ENCODE peak calls at places on chromosomes 11 and 22, in seven cellular contexts. U, C, M, K, J, B and A are unnamed samples.

GRCh38 chr22:44147821-44148574 is 32.7 kb upstream of the PARVG start:
- DNase-seq in U (peak; percentile 24), C (no peak), M (no peak), K (no peak), J (no peak), B (no peak), A (peak; percentile 50)

GRCh38 chr11:72951815-72952340 is 137.7 kb downstream of the ATG16L2 start:
- DNase-seq in U (no peak), C (peak; percentile 54), M (no peak), K (no peak), J (no peak), B (no peak), A (no peak)

GRCh38 chr22:37167176-37167980 is 17.7 kb upstream of the IL2RB start:
- DNase-seq in U (no peak), C (no peak), M (no peak), K (no peak), J (no peak), B (no peak), A (no peak)

GRCh38 chr22:39481054-39481453 is 21.0 kb upstream of the MIEF1 start:
- DNase-seq in U (no peak), C (no peak), M (no peak), K (no peak), J (no peak), B (no peak), A (no peak)

GRCh38 chr11:47254381-47254780 is 3.4 kb upstream of the NR1H3 start:
- DNase-seq in U (no peak), C (no peak), M (no peak), K (no peak), J (no peak), B (no peak), A (peak; percentile 62)

GRCh38 chr22:37370306-37370979 is 56.8 kb downstream of the ELFN2 start:
- DNase-seq in U (no peak), C (peak; percentile 77), M (no peak), K (no peak), J (no peak), B (no peak), A (no peak)

GRCh38 chr11:87366766-87367405 is 329.2 kb downstream of the TMEM135 start:
- DNase-seq in U (no peak), C (no peak), M (no peak), K (no peak), J (no peak), B (no peak), A (no peak)

GRCh38 chr22:21753374-21754111 is 17.9 kb upstream of the YPEL1 start:
- DNase-seq in U (no peak), C (no peak), M (no peak), K (no peak), J (no peak), B (no peak), A (no peak)

GRCh38 chr11:35035894-35036408 is 103.0 kb upstream of the CD44 start:
- DNase-seq in U (peak; percentile 96), C (no peak), M (no peak), K (no peak), J (no peak), B (no peak), A (peak; percentile 94)

GRCh38 chr11:74371269-74372039 is 26.8 kb downstream of the PGM2L1 start:
- DNase-seq in U (peak; percentile 96), C (no peak), M (no peak), K (no peak), J (no peak), B (no peak), A (peak; percentile 79)

GRCh38 chr11:68685656-68686380 is 1.5 kb downstream of the GAL start:
- DNase-seq in U (no peak), C (no peak), M (no peak), K (no peak), J (no peak), B (no peak), A (no peak)

GRCh38 chr22:17217179-17217578 is 2.1 kb downstream of the ADA2 start:
- DNase-seq in U (no peak), C (no peak), M (no peak), K (no peak), J (no peak), B (no peak), A (no peak)

GRCh38 chr11:12950681-12951080 is 58.4 kb upstream of the RASSF10 start:
- DNase-seq in U (peak; percentile 14), C (no peak), M (no peak), K (no peak), J (peak; percentile 38), B (no peak), A (peak; percentile 8)

GRCh38 chr11:34242037-34242625 is 115.7 kb downstream of the ABTB2 start:
- DNase-seq in U (peak; percentile 37), C (peak; percentile 46), M (no peak), K (no peak), J (peak; percentile 27), B (no peak), A (no peak)

GRCh38 chr11:83349371-83349770 is 63.2 kb upstream of the CCDC90B start:
- DNase-seq in U (no peak), C (no peak), M (no peak), K (no peak), J (no peak), B (no peak), A (no peak)

GRCh38 chr11:65180877-65181568 is 705 bp upstream of the CAPN1 start:
- DNase-seq in U (peak; percentile 62), C (peak; percentile 83), M (peak; percentile 73), K (peak; percentile 82), J (peak; percentile 29), B (no peak), A (peak; percentile 81)

GRCh38 chr11:2796091-2796490 is 89.5 kb downstream of the CDKN1C start:
- DNase-seq in U (no peak), C (no peak), M (no peak), K (no peak), J (no peak), B (peak; percentile 19), A (no peak)

GRCh38 chr11:57155400-57155799 is 26.4 kb upstream of the LRRC55 start:
- DNase-seq in U (no peak), C (no peak), M (no peak), K (no peak), J (no peak), B (no peak), A (no peak)

GRCh38 chr22:24460418-24461089 is 33.2 kb downstream of the ADORA2A start:
- DNase-seq in U (peak; percentile 40), C (no peak), M (peak; percentile 30), K (no peak), J (no peak), B (no peak), A (peak; percentile 50)

GRCh38 chr11:34905666-34906065 is 10.5 kb downstream of the APIP start:
- DNase-seq in U (no peak), C (no peak), M (no peak), K (no peak), J (no peak), B (no peak), A (no peak)

GRCh38 chr11:19723572-19724342 is 11.1 kb downstream of the NAV2 start:
- DNase-seq in U (peak; percentile 72), C (no peak), M (peak; percentile 52), K (no peak), J (no peak), B (no peak), A (peak; percentile 36)

GRCh38 chr11:130583866-130584265 is 135.4 kb downstream of the ADAMTS15 start:
- DNase-seq in U (no peak), C (no peak), M (no peak), K (peak; percentile 48), J (no peak), B (no peak), A (no peak)

GRCh38 chr11:33893711-33894401 is 2.0 kb upstream of the LMO2 start:
- DNase-seq in U (peak; percentile 37), C (peak; percentile 53), M (peak; percentile 80), K (no peak), J (no peak), B (no peak), A (peak; percentile 10)

GRCh38 chr11:112437096-112437495 is 176.4 kb upstream of the PLET1 start:
- DNase-seq in U (no peak), C (no peak), M (no peak), K (no peak), J (no peak), B (no peak), A (no peak)

GRCh38 chr11:37504925-37505324 is 906.9 kb upstream of the RAG2 start:
- DNase-seq in U (peak; percentile 92), C (no peak), M (no peak), K (no peak), J (no peak), B (no peak), A (peak; percentile 73)

GRCh38 chr11:71935338-71935925 is 6.6 kb downstream of the RNF121 start:
- DNase-seq in U (no peak), C (no peak), M (no peak), K (no peak), J (no peak), B (no peak), A (no peak)